ENCODE peak calls at places on chromosomes 11 and 22, in four cellular contexts. One of them, this sample, is unnamed.
A peak's percentile ranks its signal among the peaks of the same experiment; 100 is the strongest.

GRCh38 chr11:118194835-118195627 is 18.6 kb upstream of the SCN2B start:
- DNase-seq in right atrium auricular region: peak; percentile 95
- DNase-seq in ovary: peak; percentile 74
- DNase-seq in right lobe of liver: peak; percentile 82
- DNase-seq in this sample: peak; percentile 76

GRCh38 chr11:11667056-11667455 is 45.3 kb upstream of the GALNT18 start:
- DNase-seq in right atrium auricular region: no peak
- DNase-seq in ovary: no peak
- DNase-seq in right lobe of liver: no peak
- DNase-seq in this sample: no peak

GRCh38 chr11:8345179-8345578 is 81.5 kb upstream of the LMO1 start:
- DNase-seq in right atrium auricular region: no peak
- DNase-seq in ovary: no peak
- DNase-seq in right lobe of liver: no peak
- DNase-seq in this sample: no peak

GRCh38 chr11:62556102-62556871 is 9.7 kb upstream of the AHNAK start:
- DNase-seq in right atrium auricular region: peak; percentile 97
- DNase-seq in ovary: peak; percentile 88
- DNase-seq in right lobe of liver: peak; percentile 68
- DNase-seq in this sample: peak; percentile 73

GRCh38 chr11:69848196-69848595 is 29.0 kb upstream of the FGF3 start:
- DNase-seq in ovary: no peak
- DNase-seq in right lobe of liver: no peak
- DNase-seq in right atrium auricular region: no peak
- DNase-seq in this sample: no peak

GRCh38 chr11:126149759-126150236 is 61.7 kb downstream of the RPUSD4 start:
- DNase-seq in right lobe of liver: no peak
- DNase-seq in ovary: no peak
- DNase-seq in right atrium auricular region: no peak
- DNase-seq in this sample: no peak

GRCh38 chr11:27520226-27520625 is 13.7 kb upstream of the LIN7C start:
- DNase-seq in ovary: no peak
- DNase-seq in right lobe of liver: no peak
- DNase-seq in right atrium auricular region: no peak
- DNase-seq in this sample: no peak

GRCh38 chr11:57804466-57804865 is 42.9 kb downstream of the CTNND1 start:
- DNase-seq in right lobe of liver: no peak
- DNase-seq in right atrium auricular region: no peak
- DNase-seq in ovary: no peak
- DNase-seq in this sample: no peak

GRCh38 chr11:124041254-124041653 is at the start of gene OR10G7:
- DNase-seq in right lobe of liver: no peak
- DNase-seq in ovary: no peak
- DNase-seq in right atrium auricular region: no peak
- DNase-seq in this sample: no peak

GRCh38 chr22:33853200-33854097 is 66.8 kb downstream of the LARGE1 start:
- DNase-seq in right atrium auricular region: peak; percentile 73
- DNase-seq in right lobe of liver: peak; percentile 77
- DNase-seq in ovary: peak; percentile 47
- DNase-seq in this sample: peak; percentile 63

GRCh38 chr11:134942633-134943032 is 530.6 kb upstream of the B3GAT1 start:
- DNase-seq in right atrium auricular region: no peak
- DNase-seq in right lobe of liver: no peak
- DNase-seq in ovary: no peak
- DNase-seq in this sample: no peak

GRCh38 chr22:45263790-45264269 is 20.9 kb upstream of the UPK3A start:
- DNase-seq in ovary: peak; percentile 75
- DNase-seq in right atrium auricular region: peak; percentile 88
- DNase-seq in right lobe of liver: peak; percentile 86
- DNase-seq in this sample: peak; percentile 73

GRCh38 chr11:2092956-2093412 is 46.2 kb downstream of the IGF2 start:
- DNase-seq in ovary: no peak
- DNase-seq in right atrium auricular region: no peak
- DNase-seq in right lobe of liver: peak; percentile 92
- DNase-seq in this sample: no peak

GRCh38 chr22:20859615-20860014 is 808 bp downstream of the SNAP29 start:
- DNase-seq in right atrium auricular region: no peak
- DNase-seq in ovary: no peak
- DNase-seq in right lobe of liver: peak; percentile 11
- DNase-seq in this sample: no peak
- H3K4me3 ChIP-seq in right atrium auricular region: peak overlapping the region; percentile 90
- H3K4me3 ChIP-seq in ovary: peak overlapping the region; percentile 88
- H3K4me3 ChIP-seq in right lobe of liver: peak overlapping the region; percentile 97
- H3K4me3 ChIP-seq in this sample: peak overlapping the region; percentile 95

DNA sequence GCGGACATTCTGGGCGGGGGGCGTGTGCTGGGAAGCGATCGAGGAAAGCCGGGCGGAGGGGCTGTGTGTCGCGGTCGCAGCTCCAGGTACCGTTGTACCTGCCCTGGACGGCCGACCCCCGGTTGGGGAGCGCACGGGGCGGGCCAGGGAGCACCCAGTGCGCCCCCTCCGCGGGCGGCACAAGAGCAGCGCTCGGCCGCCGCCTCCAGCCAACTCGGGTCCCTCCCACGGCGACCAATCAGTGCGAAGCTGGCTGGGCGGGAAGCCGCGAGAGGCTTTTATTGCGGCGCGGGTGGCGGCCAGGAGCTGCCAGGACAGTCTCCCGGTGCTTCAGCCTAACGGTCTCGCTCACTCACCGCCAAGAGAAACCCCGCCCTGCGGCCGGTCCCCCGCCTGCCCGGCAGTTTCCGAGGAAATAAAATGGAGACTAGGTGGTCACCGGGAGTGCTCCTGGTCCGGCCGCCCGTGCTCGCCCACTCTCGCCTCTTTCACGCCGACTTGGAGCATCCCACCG is 1.7 kb downstream of the NCAM1 start:
- DNase-seq in ovary: peak; percentile 74
- DNase-seq in right atrium auricular region: no peak
- DNase-seq in right lobe of liver: peak; percentile 27
- DNase-seq in this sample: peak; percentile 90
- H3K27ac ChIP-seq in ovary: no peak overlapping the region
- H3K27ac ChIP-seq in right atrium auricular region: peak overlapping the region; percentile 83
- H3K27ac ChIP-seq in right lobe of liver: no peak overlapping the region
- H3K27ac ChIP-seq in this sample: peak overlapping the region; percentile 96

GRCh38 chr22:27274770-27275449 is 526.6 kb downstream of the MN1 start:
- DNase-seq in right lobe of liver: no peak
- DNase-seq in right atrium auricular region: no peak
- DNase-seq in ovary: no peak
- DNase-seq in this sample: no peak

GRCh38 chr22:27267145-27267544 is 534.4 kb downstream of the MN1 start:
- DNase-seq in right atrium auricular region: no peak
- DNase-seq in ovary: no peak
- DNase-seq in right lobe of liver: no peak
- DNase-seq in this sample: no peak

GRCh38 chr22:27269751-27270586 is 531.6 kb downstream of the MN1 start:
- DNase-seq in right lobe of liver: no peak
- DNase-seq in ovary: no peak
- DNase-seq in right atrium auricular region: no peak
- DNase-seq in this sample: no peak

GRCh38 chr22:27273386-27273785 is 528.2 kb downstream of the MN1 start:
- DNase-seq in right lobe of liver: no peak
- DNase-seq in right atrium auricular region: no peak
- DNase-seq in ovary: no peak
- DNase-seq in this sample: peak; percentile 62

GRCh38 chr22:27270818-27271510 is 530.6 kb downstream of the MN1 start:
- DNase-seq in right atrium auricular region: no peak
- DNase-seq in right lobe of liver: no peak
- DNase-seq in ovary: no peak
- DNase-seq in this sample: peak; percentile 30
- H3K27me3 ChIP-seq in right atrium auricular region: no peaks in the 10 kb centered on the region
- H3K27me3 ChIP-seq in right lobe of liver: no peaks in the 10 kb centered on the region
- H3K27me3 ChIP-seq in ovary: no peaks in the 10 kb centered on the region
- H3K27me3 ChIP-seq in this sample: peaks cover 8% of the 10 kb centered on the region

GRCh38 chr22:49655168-49655812 is 172.4 kb downstream of the BRD1 start:
- DNase-seq in right lobe of liver: no peak
- DNase-seq in right atrium auricular region: no peak
- DNase-seq in ovary: no peak
- DNase-seq in this sample: no peak
- H3K4me3 ChIP-seq in right lobe of liver: no peak overlapping the region
- H3K4me3 ChIP-seq in right atrium auricular region: no peak overlapping the region
- H3K4me3 ChIP-seq in ovary: no peak overlapping the region
- H3K4me3 ChIP-seq in this sample: peak overlapping the region; percentile 42

DNA sequence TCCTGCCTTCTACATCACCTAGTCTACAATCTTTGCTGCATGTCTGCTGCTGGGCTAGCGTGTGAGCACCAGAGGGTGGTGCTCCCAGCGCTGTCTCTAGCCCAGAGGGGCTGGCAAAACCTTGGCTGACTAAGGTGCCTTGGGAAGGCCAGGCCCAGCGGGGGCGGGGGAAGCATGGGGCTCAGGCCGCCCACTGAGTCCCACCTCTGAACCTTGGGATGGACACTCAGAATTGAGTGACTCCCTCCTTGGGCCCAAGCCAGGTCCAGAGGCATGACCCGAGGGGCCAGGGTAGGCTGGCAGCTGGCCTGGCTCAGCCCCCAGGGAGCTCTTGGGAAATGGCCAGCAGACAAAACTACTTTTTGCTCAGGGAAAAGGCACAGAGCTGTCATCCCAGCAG is 7.6 kb upstream of the GAL3ST1 start:
- DNase-seq in ovary: no peak
- DNase-seq in right atrium auricular region: no peak
- DNase-seq in right lobe of liver: no peak
- DNase-seq in this sample: no peak
- H3K27ac ChIP-seq in ovary: no peak overlapping the region
- H3K27ac ChIP-seq in right atrium auricular region: no peak overlapping the region
- H3K27ac ChIP-seq in right lobe of liver: no peak overlapping the region
- H3K27ac ChIP-seq in this sample: peak overlapping the region; percentile 76

This sample was measured in dorsolateral prefrontal cortex.